ENCODE peak calls at places on chromosomes 11 and 22, in nine cellular contexts. O, E, R, B, L, P, F, A and Z are unnamed samples.

GRCh38 chr22:29726512-29727247 is 6.9 kb downstream of the CABP7 start:
- DNase-seq in O (no peak), E (no peak), R (peak; percentile 39), B (no peak), L (peak; percentile 50), P (no peak), F (no peak), A (no peak), Z (no peak)

GRCh38 chr11:43214471-43214870 is 97.3 kb upstream of the API5 start:
- DNase-seq in O (no peak), E (no peak), R (no peak), B (no peak), L (no peak), P (no peak), F (no peak), A (no peak), Z (no peak)

GRCh38 chr22:30861688-30862552 is 106.7 kb downstream of the MORC2 start:
- DNase-seq in O (no peak), E (no peak), R (no peak), B (no peak), L (peak; percentile 1), P (no peak), F (no peak), A (no peak), Z (no peak)

GRCh38 chr11:35682230-35683195 is 19.9 kb downstream of the TRIM44 start:
- DNase-seq in O (no peak), E (peak; percentile 3), R (no peak), B (no peak), L (no peak), P (no peak), F (no peak), A (peak; percentile 14), Z (no peak)

GRCh38 chr11:110776091-110776490 is 63.9 kb upstream of the ARHGAP20 start:
- DNase-seq in O (no peak), E (no peak), R (no peak), B (no peak), L (no peak), P (no peak), F (no peak), A (no peak), Z (no peak)

GRCh38 chr11:102580185-102580951 is 44.8 kb downstream of the MMP20 start:
- DNase-seq in O (no peak), E (no peak), R (no peak), B (no peak), L (no peak), P (no peak), F (no peak), A (no peak), Z (no peak)

GRCh38 chr11:68463714-68464113 is 3.2 kb downstream of the PPP6R3 start:
- DNase-seq in O (no peak), E (no peak), R (no peak), B (no peak), L (no peak), P (no peak), F (no peak), A (no peak), Z (no peak)

GRCh38 chr11:75069473-75069872 is 27.2 kb downstream of the OR2AT4 start:
- DNase-seq in O (no peak), E (no peak), R (no peak), B (no peak), L (no peak), P (no peak), F (no peak), A (no peak), Z (no peak)

GRCh38 chr11:94134651-94135512 is 6.2 kb downstream of the PANX1 start:
- DNase-seq in O (no peak), E (no peak), R (no peak), B (no peak), L (peak; percentile 66), P (no peak), F (peak; percentile 7), A (peak; percentile 93), Z (peak; percentile 93)